ENCODE peak calls at places on chromosomes 2 and 18, in four cellular contexts. O, X, F and Z are unnamed samples.

GRCh38 chr2:6960659-6961058 is 43.4 kb downstream of the RNF144A start:
- DNase-seq in O (peak; percentile 2), X (peak; percentile 39), F (peak; percentile 84), Z (peak; percentile 23)

GRCh38 chr2:69242651-69243051 is 144.4 kb downstream of the GFPT1 start:
- DNase-seq in O (no peak), F (peak; percentile 86), X (no peak), Z (no peak)

GRCh38 chr2:150465703-150466569 is 21.5 kb downstream of the RND3 start:
- DNase-seq in F (no peak), X (no peak), O (no peak), Z (peak; percentile 63)

GRCh38 chr2:240438810-240439697 is 3.6 kb downstream of the GPC1 start:
- DNase-seq in O (no peak), X (no peak), F (no peak), Z (no peak)

GRCh38 chr2:231058761-231059550 is 2.3 kb downstream of the PSMD1 start:
- DNase-seq in X (no peak), F (no peak), O (no peak), Z (peak; percentile 66)

GRCh38 chr2:134367915-134368911 is 114.3 kb downstream of the MGAT5 start:
- DNase-seq in X (no peak), F (no peak), O (no peak), Z (no peak)

GRCh38 chr18:13120967-13121586 is 97.5 kb upstream of the LDLRAD4 start:
- DNase-seq in F (peak; percentile 18), O (no peak), X (no peak), Z (peak; percentile 23)

GRCh38 chr2:21097331-21097730 is 26.4 kb upstream of the TDRD15 start:
- DNase-seq in F (no peak), O (no peak), X (no peak), Z (no peak)

GRCh38 chr2:77018219-77018618 is 504.0 kb downstream of the LRRTM4 start:
- DNase-seq in X (no peak), O (no peak), F (no peak), Z (peak; percentile 48)

GRCh38 chr2:64770781-64771334 is 117.1 kb upstream of the SERTAD2 start:
- DNase-seq in X (no peak), F (peak; percentile 87), O (no peak), Z (peak; percentile 85)

GRCh38 chr2:177984739-177985138 is 87.8 kb downstream of the PDE11A start:
- DNase-seq in O (no peak), F (no peak), X (no peak), Z (peak; percentile 75)

GRCh38 chr2:3805120-3805519 is 101.7 kb downstream of the DCDC2C start:
- DNase-seq in O (no peak), X (no peak), F (no peak), Z (peak; percentile 54)

GRCh38 chr2:234422242-234422641 is 74.6 kb downstream of the ARL4C start:
- DNase-seq in X (no peak), F (peak; percentile 78), O (peak; percentile 11), Z (peak; percentile 98)

GRCh38 chr2:105403785-105404698 is 5.2 kb upstream of the FHL2 start:
- DNase-seq in X (no peak), F (no peak), O (no peak), Z (peak; percentile 100)

GRCh38 chr2:188897096-188897495 is 77.1 kb upstream of the COL3A1 start:
- DNase-seq in X (no peak), O (no peak), F (peak; percentile 79), Z (no peak)

GRCh38 chr2:230443540-230443939 is 27.5 kb downstream of the SP100 start:
- DNase-seq in O (no peak), X (no peak), F (peak; percentile 12), Z (peak; percentile 62)

GRCh38 chr2:85266424-85267041 is 61.3 kb downstream of the TGOLN2 start:
- DNase-seq in F (peak; percentile 43), O (peak; percentile 34), X (peak; percentile 76), Z (peak; percentile 65)

GRCh38 chr2:239577306-239577705 is 176.5 kb upstream of the HDAC4 start:
- DNase-seq in X (no peak), O (no peak), F (no peak), Z (no peak)

GRCh38 chr2:204479557-204479956 is 65.7 kb upstream of the PARD3B start:
- DNase-seq in X (no peak), O (no peak), F (no peak), Z (peak; percentile 85)

GRCh38 chr2:240597054-240597418 is 10.5 kb downstream of the CAPN10 start:
- DNase-seq in F (no peak), O (no peak), X (no peak), Z (no peak)

GRCh38 chr18:24791736-24792135 is 331.3 kb downstream of the HRH4 start:
- DNase-seq in X (no peak), O (no peak), F (no peak), Z (no peak)

GRCh38 chr2:73821227-73821626 is 7.5 kb upstream of the STAMBP start:
- DNase-seq in F (no peak), X (no peak), O (no peak), Z (no peak)

GRCh38 chr18:56593906-56594305 is 44.5 kb downstream of the TXNL1 start:
- DNase-seq in F (no peak), O (no peak), X (no peak), Z (peak; percentile 34)

GRCh38 chr2:36805635-36806224 is 109.2 kb downstream of the VIT start:
- DNase-seq in O (no peak), X (no peak), F (no peak), Z (no peak)

GRCh38 chr2:169828141-169828811 is 1.0 kb downstream of the UBR3 start:
- DNase-seq in X (peak; percentile 70), O (peak; percentile 28), F (no peak), Z (peak; percentile 53)

GRCh38 chr2:4937550-4937949 is 754.6 kb upstream of the SOX11 start:
- DNase-seq in F (no peak), X (no peak), O (no peak), Z (no peak)

GRCh38 chr2:138716183-138716582 is 64.0 kb downstream of the NXPH2 start:
- DNase-seq in X (no peak), F (no peak), O (no peak), Z (no peak)

GRCh38 chr2:240561325-240561971 is 1.3 kb downstream of the DUSP28 start:
- DNase-seq in X (no peak), O (no peak), F (no peak), Z (peak; percentile 71)

GRCh38 chr2:54927085-54927750 is 123.0 kb downstream of the RTN4 start:
- DNase-seq in X (no peak), O (no peak), F (no peak), Z (no peak)

GRCh38 chr2:185291035-185291647 is 447.5 kb upstream of the FSIP2 start:
- DNase-seq in O (no peak), F (peak; percentile 13), X (no peak), Z (peak; percentile 66)